ENCODE peak calls at places on chromosomes 11 and 22, in ten cellular contexts. One of them, this sample, is unnamed.
A peak's percentile ranks its signal among the peaks of the same experiment; 100 is the strongest.

GRCh38 chr22:31846161-31847115 is 92.6 kb downstream of the DEPDC5 start:
- DNase-seq in stimulated activated CD4-positive, alpha-beta T cell treated with anti-CD3 and anti-CD28 coated beads, Interleukin-1b, Interleukin-23, amount 100 ng/mL, for 1 hour: no peak
- DNase-seq in HFFc6: peak; percentile 29
- DNase-seq in LHCN-M2: peak; percentile 63
- DNase-seq in G401: no peak
- DNase-seq in astrocyte of the spinal cord: peak; percentile 72
- DNase-seq in GM13976: peak; percentile 53
- DNase-seq in transverse colon: no peak
- DNase-seq in CD8-positive, alpha-beta memory T cell: no peak
- DNase-seq in NCI-H82: no peak
- DNase-seq in this sample: no peak

GRCh38 chr11:57649826-57650738 is at the start of gene YPEL4:
- DNase-seq in LHCN-M2: peak; percentile 73
- DNase-seq in transverse colon: peak; percentile 57
- DNase-seq in stimulated activated CD4-positive, alpha-beta T cell treated with anti-CD3 and anti-CD28 coated beads, Interleukin-1b, Interleukin-23, amount 100 ng/mL, for 1 hour: peak; percentile 23
- DNase-seq in NCI-H82: peak; percentile 51
- DNase-seq in HFFc6: peak; percentile 45
- DNase-seq in G401: peak; percentile 95
- DNase-seq in astrocyte of the spinal cord: peak; percentile 77
- DNase-seq in CD8-positive, alpha-beta memory T cell: peak; percentile 77
- DNase-seq in GM13976: peak; percentile 65
- DNase-seq in this sample: peak; percentile 55

GRCh38 chr22:40620464-40621046 is 16.0 kb downstream of the MRTFA start:
- DNase-seq in transverse colon: no peak
- DNase-seq in G401: no peak
- DNase-seq in NCI-H82: no peak
- DNase-seq in HFFc6: peak; percentile 54
- DNase-seq in astrocyte of the spinal cord: peak; percentile 51
- DNase-seq in GM13976: no peak
- DNase-seq in stimulated activated CD4-positive, alpha-beta T cell treated with anti-CD3 and anti-CD28 coated beads, Interleukin-1b, Interleukin-23, amount 100 ng/mL, for 1 hour: no peak
- DNase-seq in CD8-positive, alpha-beta memory T cell: no peak
- DNase-seq in LHCN-M2: peak; percentile 61
- DNase-seq in this sample: no peak

GRCh38 chr22:20551805-20552449 is 44.5 kb downstream of the MED15 start:
- DNase-seq in CD8-positive, alpha-beta memory T cell: peak; percentile 38
- DNase-seq in astrocyte of the spinal cord: no peak
- DNase-seq in transverse colon: no peak
- DNase-seq in HFFc6: no peak
- DNase-seq in NCI-H82: no peak
- DNase-seq in LHCN-M2: peak; percentile 77
- DNase-seq in stimulated activated CD4-positive, alpha-beta T cell treated with anti-CD3 and anti-CD28 coated beads, Interleukin-1b, Interleukin-23, amount 100 ng/mL, for 1 hour: no peak
- DNase-seq in GM13976: no peak
- DNase-seq in G401: no peak
- DNase-seq in this sample: no peak

GRCh38 chr22:48486163-48486957 is 1341.3 kb downstream of the BRD1 start:
- DNase-seq in LHCN-M2: no peak
- DNase-seq in CD8-positive, alpha-beta memory T cell: no peak
- DNase-seq in G401: no peak
- DNase-seq in astrocyte of the spinal cord: no peak
- DNase-seq in stimulated activated CD4-positive, alpha-beta T cell treated with anti-CD3 and anti-CD28 coated beads, Interleukin-1b, Interleukin-23, amount 100 ng/mL, for 1 hour: no peak
- DNase-seq in NCI-H82: no peak
- DNase-seq in HFFc6: no peak
- DNase-seq in GM13976: no peak
- DNase-seq in transverse colon: no peak
- DNase-seq in this sample: no peak

GRCh38 chr11:100851584-100852152 is 164.6 kb downstream of the ARHGAP42 start:
- DNase-seq in transverse colon: no peak
- DNase-seq in astrocyte of the spinal cord: no peak
- DNase-seq in HFFc6: no peak
- DNase-seq in NCI-H82: no peak
- DNase-seq in LHCN-M2: no peak
- DNase-seq in G401: no peak
- DNase-seq in GM13976: no peak
- DNase-seq in CD8-positive, alpha-beta memory T cell: no peak
- DNase-seq in stimulated activated CD4-positive, alpha-beta T cell treated with anti-CD3 and anti-CD28 coated beads, Interleukin-1b, Interleukin-23, amount 100 ng/mL, for 1 hour: no peak
- DNase-seq in this sample: no peak

GRCh38 chr11:106724293-106724892 is 293.9 kb downstream of the GUCY1A2 start:
- DNase-seq in GM13976: no peak
- DNase-seq in HFFc6: no peak
- DNase-seq in astrocyte of the spinal cord: no peak
- DNase-seq in stimulated activated CD4-positive, alpha-beta T cell treated with anti-CD3 and anti-CD28 coated beads, Interleukin-1b, Interleukin-23, amount 100 ng/mL, for 1 hour: no peak
- DNase-seq in LHCN-M2: no peak
- DNase-seq in transverse colon: no peak
- DNase-seq in NCI-H82: peak; percentile 26
- DNase-seq in G401: no peak
- DNase-seq in CD8-positive, alpha-beta memory T cell: no peak
- DNase-seq in this sample: no peak

GRCh38 chr11:130527648-130528300 is 79.3 kb downstream of the ADAMTS15 start:
- DNase-seq in astrocyte of the spinal cord: peak; percentile 46
- DNase-seq in GM13976: no peak
- DNase-seq in NCI-H82: no peak
- DNase-seq in G401: no peak
- DNase-seq in transverse colon: no peak
- DNase-seq in CD8-positive, alpha-beta memory T cell: no peak
- DNase-seq in LHCN-M2: peak; percentile 54
- DNase-seq in stimulated activated CD4-positive, alpha-beta T cell treated with anti-CD3 and anti-CD28 coated beads, Interleukin-1b, Interleukin-23, amount 100 ng/mL, for 1 hour: no peak
- DNase-seq in HFFc6: no peak
- DNase-seq in this sample: no peak

GRCh38 chr11:101264303-101264702 is 134.7 kb upstream of the PGR start:
- DNase-seq in GM13976: no peak
- DNase-seq in G401: no peak
- DNase-seq in stimulated activated CD4-positive, alpha-beta T cell treated with anti-CD3 and anti-CD28 coated beads, Interleukin-1b, Interleukin-23, amount 100 ng/mL, for 1 hour: no peak
- DNase-seq in NCI-H82: peak; percentile 1
- DNase-seq in astrocyte of the spinal cord: no peak
- DNase-seq in LHCN-M2: no peak
- DNase-seq in CD8-positive, alpha-beta memory T cell: no peak
- DNase-seq in HFFc6: no peak
- DNase-seq in transverse colon: no peak
- DNase-seq in this sample: no peak

GRCh38 chr11:105142167-105142566 is 2.6 kb upstream of the CARD18 start:
- DNase-seq in LHCN-M2: no peak
- DNase-seq in NCI-H82: no peak
- DNase-seq in HFFc6: no peak
- DNase-seq in transverse colon: no peak
- DNase-seq in stimulated activated CD4-positive, alpha-beta T cell treated with anti-CD3 and anti-CD28 coated beads, Interleukin-1b, Interleukin-23, amount 100 ng/mL, for 1 hour: no peak
- DNase-seq in CD8-positive, alpha-beta memory T cell: no peak
- DNase-seq in astrocyte of the spinal cord: no peak
- DNase-seq in GM13976: no peak
- DNase-seq in G401: no peak
- DNase-seq in this sample: no peak

GRCh38 chr22:37016134-37016910 is 2.9 kb downstream of the TST start:
- DNase-seq in G401: no peak
- DNase-seq in NCI-H82: no peak
- DNase-seq in transverse colon: peak; percentile 89
- DNase-seq in stimulated activated CD4-positive, alpha-beta T cell treated with anti-CD3 and anti-CD28 coated beads, Interleukin-1b, Interleukin-23, amount 100 ng/mL, for 1 hour: no peak
- DNase-seq in CD8-positive, alpha-beta memory T cell: no peak
- DNase-seq in HFFc6: no peak
- DNase-seq in GM13976: no peak
- DNase-seq in LHCN-M2: no peak
- DNase-seq in astrocyte of the spinal cord: no peak
- DNase-seq in this sample: no peak

GRCh38 chr11:108224908-108225786 is 2.3 kb downstream of the ATM start:
- DNase-seq in CD8-positive, alpha-beta memory T cell: peak; percentile 67
- DNase-seq in GM13976: peak; percentile 45
- DNase-seq in stimulated activated CD4-positive, alpha-beta T cell treated with anti-CD3 and anti-CD28 coated beads, Interleukin-1b, Interleukin-23, amount 100 ng/mL, for 1 hour: no peak
- DNase-seq in astrocyte of the spinal cord: no peak
- DNase-seq in LHCN-M2: no peak
- DNase-seq in transverse colon: no peak
- DNase-seq in NCI-H82: no peak
- DNase-seq in G401: no peak
- DNase-seq in HFFc6: no peak
- DNase-seq in this sample: no peak

GRCh38 chr11:126140932-126141291 is 70.5 kb downstream of the RPUSD4 start:
- DNase-seq in astrocyte of the spinal cord: peak; percentile 60
- DNase-seq in NCI-H82: no peak
- DNase-seq in transverse colon: peak; percentile 57
- DNase-seq in CD8-positive, alpha-beta memory T cell: no peak
- DNase-seq in GM13976: no peak
- DNase-seq in LHCN-M2: peak; percentile 78
- DNase-seq in HFFc6: peak; percentile 26
- DNase-seq in stimulated activated CD4-positive, alpha-beta T cell treated with anti-CD3 and anti-CD28 coated beads, Interleukin-1b, Interleukin-23, amount 100 ng/mL, for 1 hour: no peak
- DNase-seq in G401: peak; percentile 80
- DNase-seq in this sample: no peak

GRCh38 chr22:17096095-17096494 is 11.3 kb downstream of the IL17RA start:
- DNase-seq in GM13976: no peak
- DNase-seq in HFFc6: no peak
- DNase-seq in G401: no peak
- DNase-seq in astrocyte of the spinal cord: no peak
- DNase-seq in stimulated activated CD4-positive, alpha-beta T cell treated with anti-CD3 and anti-CD28 coated beads, Interleukin-1b, Interleukin-23, amount 100 ng/mL, for 1 hour: no peak
- DNase-seq in transverse colon: no peak
- DNase-seq in NCI-H82: no peak
- DNase-seq in CD8-positive, alpha-beta memory T cell: no peak
- DNase-seq in LHCN-M2: no peak
- DNase-seq in this sample: no peak

GRCh38 chr11:50080256-50080655 is 47.6 kb downstream of the OR4C45 start:
- DNase-seq in stimulated activated CD4-positive, alpha-beta T cell treated with anti-CD3 and anti-CD28 coated beads, Interleukin-1b, Interleukin-23, amount 100 ng/mL, for 1 hour: no peak
- DNase-seq in HFFc6: no peak
- DNase-seq in CD8-positive, alpha-beta memory T cell: no peak
- DNase-seq in GM13976: no peak
- DNase-seq in NCI-H82: no peak
- DNase-seq in G401: no peak
- DNase-seq in LHCN-M2: no peak
- DNase-seq in astrocyte of the spinal cord: no peak
- DNase-seq in transverse colon: no peak
- DNase-seq in this sample: no peak

GRCh38 chr11:5937868-5938602 is 4.0 kb upstream of the OR56A3 start:
- DNase-seq in CD8-positive, alpha-beta memory T cell: no peak
- DNase-seq in GM13976: no peak
- DNase-seq in G401: no peak
- DNase-seq in NCI-H82: no peak
- DNase-seq in stimulated activated CD4-positive, alpha-beta T cell treated with anti-CD3 and anti-CD28 coated beads, Interleukin-1b, Interleukin-23, amount 100 ng/mL, for 1 hour: no peak
- DNase-seq in astrocyte of the spinal cord: no peak
- DNase-seq in transverse colon: no peak
- DNase-seq in LHCN-M2: no peak
- DNase-seq in HFFc6: no peak
- DNase-seq in this sample: no peak

GRCh38 chr22:44483878-44484277 is 14.2 kb downstream of the RTL6 start:
- DNase-seq in NCI-H82: no peak
- DNase-seq in LHCN-M2: no peak
- DNase-seq in GM13976: no peak
- DNase-seq in HFFc6: no peak
- DNase-seq in stimulated activated CD4-positive, alpha-beta T cell treated with anti-CD3 and anti-CD28 coated beads, Interleukin-1b, Interleukin-23, amount 100 ng/mL, for 1 hour: no peak
- DNase-seq in transverse colon: no peak
- DNase-seq in astrocyte of the spinal cord: no peak
- DNase-seq in CD8-positive, alpha-beta memory T cell: no peak
- DNase-seq in G401: no peak
- DNase-seq in this sample: no peak

GRCh38 chr11:99773646-99774045 is 752.9 kb downstream of the CNTN5 start:
- DNase-seq in NCI-H82: no peak
- DNase-seq in stimulated activated CD4-positive, alpha-beta T cell treated with anti-CD3 and anti-CD28 coated beads, Interleukin-1b, Interleukin-23, amount 100 ng/mL, for 1 hour: no peak
- DNase-seq in astrocyte of the spinal cord: peak; percentile 45
- DNase-seq in HFFc6: no peak
- DNase-seq in transverse colon: no peak
- DNase-seq in LHCN-M2: peak; percentile 95
- DNase-seq in CD8-positive, alpha-beta memory T cell: no peak
- DNase-seq in G401: no peak
- DNase-seq in GM13976: no peak
- DNase-seq in this sample: no peak

GRCh38 chr22:29146771-29147170 is 58.9 kb upstream of the EMID1 start:
- DNase-seq in NCI-H82: no peak
- DNase-seq in CD8-positive, alpha-beta memory T cell: no peak
- DNase-seq in LHCN-M2: no peak
- DNase-seq in HFFc6: no peak
- DNase-seq in astrocyte of the spinal cord: no peak
- DNase-seq in stimulated activated CD4-positive, alpha-beta T cell treated with anti-CD3 and anti-CD28 coated beads, Interleukin-1b, Interleukin-23, amount 100 ng/mL, for 1 hour: no peak
- DNase-seq in transverse colon: no peak
- DNase-seq in GM13976: no peak
- DNase-seq in G401: no peak
- DNase-seq in this sample: no peak

GRCh38 chr11:121587182-121587581 is 134.4 kb upstream of the SORL1-AS1 start:
- DNase-seq in LHCN-M2: no peak
- DNase-seq in GM13976: no peak
- DNase-seq in G401: no peak
- DNase-seq in NCI-H82: no peak
- DNase-seq in transverse colon: peak; percentile 37
- DNase-seq in HFFc6: no peak
- DNase-seq in CD8-positive, alpha-beta memory T cell: no peak
- DNase-seq in astrocyte of the spinal cord: no peak
- DNase-seq in stimulated activated CD4-positive, alpha-beta T cell treated with anti-CD3 and anti-CD28 coated beads, Interleukin-1b, Interleukin-23, amount 100 ng/mL, for 1 hour: no peak
- DNase-seq in this sample: no peak

GRCh38 chr11:69040581-69041260 is 8.0 kb upstream of the TPCN2 start:
- DNase-seq in stimulated activated CD4-positive, alpha-beta T cell treated with anti-CD3 and anti-CD28 coated beads, Interleukin-1b, Interleukin-23, amount 100 ng/mL, for 1 hour: no peak
- DNase-seq in LHCN-M2: peak; percentile 38
- DNase-seq in HFFc6: peak; percentile 63
- DNase-seq in astrocyte of the spinal cord: peak; percentile 90
- DNase-seq in NCI-H82: no peak
- DNase-seq in transverse colon: no peak
- DNase-seq in GM13976: no peak
- DNase-seq in G401: no peak
- DNase-seq in CD8-positive, alpha-beta memory T cell: no peak
- DNase-seq in this sample: no peak

GRCh38 chr11:6655790-6656580 is at the start of gene DCHS1:
- DNase-seq in GM13976: no peak
- DNase-seq in transverse colon: peak; percentile 26
- DNase-seq in CD8-positive, alpha-beta memory T cell: peak; percentile 6
- DNase-seq in HFFc6: no peak
- DNase-seq in G401: no peak
- DNase-seq in astrocyte of the spinal cord: no peak
- DNase-seq in LHCN-M2: no peak
- DNase-seq in NCI-H82: peak; percentile 61
- DNase-seq in stimulated activated CD4-positive, alpha-beta T cell treated with anti-CD3 and anti-CD28 coated beads, Interleukin-1b, Interleukin-23, amount 100 ng/mL, for 1 hour: no peak
- DNase-seq in this sample: no peak

GRCh38 chr11:61963282-61964057 is 4.0 kb downstream of the FTH1 start:
- DNase-seq in NCI-H82: no peak
- DNase-seq in HFFc6: peak; percentile 48
- DNase-seq in CD8-positive, alpha-beta memory T cell: peak; percentile 32
- DNase-seq in astrocyte of the spinal cord: no peak
- DNase-seq in stimulated activated CD4-positive, alpha-beta T cell treated with anti-CD3 and anti-CD28 coated beads, Interleukin-1b, Interleukin-23, amount 100 ng/mL, for 1 hour: no peak
- DNase-seq in G401: no peak
- DNase-seq in LHCN-M2: peak; percentile 61
- DNase-seq in transverse colon: peak; percentile 45
- DNase-seq in GM13976: no peak
- DNase-seq in this sample: no peak

GRCh38 chr22:27886843-27887151 is 32.3 kb downstream of the PITPNB start:
- DNase-seq in CD8-positive, alpha-beta memory T cell: no peak
- DNase-seq in GM13976: no peak
- DNase-seq in HFFc6: no peak
- DNase-seq in astrocyte of the spinal cord: no peak
- DNase-seq in transverse colon: no peak
- DNase-seq in stimulated activated CD4-positive, alpha-beta T cell treated with anti-CD3 and anti-CD28 coated beads, Interleukin-1b, Interleukin-23, amount 100 ng/mL, for 1 hour: no peak
- DNase-seq in G401: no peak
- DNase-seq in NCI-H82: no peak
- DNase-seq in LHCN-M2: no peak
- DNase-seq in this sample: no peak

GRCh38 chr11:69131644-69132300 is 24.0 kb upstream of the SMIM38 start:
- DNase-seq in HFFc6: peak; percentile 56
- DNase-seq in GM13976: no peak
- DNase-seq in LHCN-M2: peak; percentile 60
- DNase-seq in NCI-H82: peak; percentile 68
- DNase-seq in G401: peak; percentile 64
- DNase-seq in CD8-positive, alpha-beta memory T cell: no peak
- DNase-seq in astrocyte of the spinal cord: peak; percentile 68
- DNase-seq in stimulated activated CD4-positive, alpha-beta T cell treated with anti-CD3 and anti-CD28 coated beads, Interleukin-1b, Interleukin-23, amount 100 ng/mL, for 1 hour: no peak
- DNase-seq in transverse colon: peak; percentile 85
- DNase-seq in this sample: no peak

GRCh38 chr11:4063348-4063747 is 31.3 kb upstream of the RRM1 start:
- DNase-seq in LHCN-M2: no peak
- DNase-seq in HFFc6: peak; percentile 52
- DNase-seq in transverse colon: no peak
- DNase-seq in CD8-positive, alpha-beta memory T cell: no peak
- DNase-seq in stimulated activated CD4-positive, alpha-beta T cell treated with anti-CD3 and anti-CD28 coated beads, Interleukin-1b, Interleukin-23, amount 100 ng/mL, for 1 hour: no peak
- DNase-seq in GM13976: no peak
- DNase-seq in G401: no peak
- DNase-seq in NCI-H82: no peak
- DNase-seq in astrocyte of the spinal cord: no peak
- DNase-seq in this sample: no peak

GRCh38 chr11:61080986-61081590 is 21.2 kb upstream of the CD5 start:
- DNase-seq in GM13976: no peak
- DNase-seq in astrocyte of the spinal cord: no peak
- DNase-seq in NCI-H82: no peak
- DNase-seq in LHCN-M2: no peak
- DNase-seq in transverse colon: no peak
- DNase-seq in G401: no peak
- DNase-seq in CD8-positive, alpha-beta memory T cell: no peak
- DNase-seq in HFFc6: no peak
- DNase-seq in stimulated activated CD4-positive, alpha-beta T cell treated with anti-CD3 and anti-CD28 coated beads, Interleukin-1b, Interleukin-23, amount 100 ng/mL, for 1 hour: no peak
- DNase-seq in this sample: no peak

GRCh38 chr11:94543695-94544581 is at the start of gene FUT4:
- DNase-seq in GM13976: peak; percentile 87
- DNase-seq in HFFc6: peak; percentile 39
- DNase-seq in G401: peak; percentile 78
- DNase-seq in CD8-positive, alpha-beta memory T cell: peak; percentile 69
- DNase-seq in stimulated activated CD4-positive, alpha-beta T cell treated with anti-CD3 and anti-CD28 coated beads, Interleukin-1b, Interleukin-23, amount 100 ng/mL, for 1 hour: no peak
- DNase-seq in astrocyte of the spinal cord: peak; percentile 86
- DNase-seq in NCI-H82: peak; percentile 82
- DNase-seq in transverse colon: peak; percentile 95
- DNase-seq in LHCN-M2: peak; percentile 75
- DNase-seq in this sample: peak; percentile 54